ENCODE peak calls at places on chromosome 10, in four cellular contexts. I is GM23338, Z is PC-9, W is GM23248. M is an unnamed sample. For H3F3A, the result is how much of the 10 kb centered on the place peaks cover.

GRCh38 chr10:129760003-129760315 is 204.1 kb downstream of the EBF3 start:
- DNase-seq in W (no peak), Z (no peak), I (no peak), M (no peak)

GRCh38 chr10:76210241-76210640 is 778.8 kb downstream of the LRMDA start:
- DNase-seq in W (peak), I (no peak), Z (no peak), M (peak)

GRCh38 chr10:10791869-10792268 is 225.8 kb upstream of the CELF2 start:
- DNase-seq in I (no peak), W (no peak), Z (no peak), M (no peak)

GRCh38 chr10:84269773-84270172 is 24.9 kb downstream of the RGR start:
- DNase-seq in I (no peak), W (peak), Z (peak), M (peak)

GRCh38 chr10:50415292-50415691 is 164.0 kb upstream of the ASAH2 start:
- DNase-seq in Z (no peak), W (no peak), I (no peak), M (no peak)

GRCh38 chr10:13536674-13537366 is 8.0 kb upstream of the BEND7 start:
- DNase-seq in W (peak), I (peak), Z (no peak), M (peak)

GRCh38 chr10:71818674-71819260 is 32.3 kb downstream of the PSAP start:
- DNase-seq in Z (peak), W (no peak), I (no peak), M (no peak)

GRCh38 chr10:35998036-35998435 is 355.9 kb upstream of the FZD8 start:
- DNase-seq in Z (no peak), I (no peak), W (peak), M (no peak)

GRCh38 chr10:132446661-132447445 is 49.9 kb downstream of the PWWP2B start:
- DNase-seq in I (no peak), W (peak), Z (peak), M (peak)

GRCh38 chr10:4978870-4979269 is 15.7 kb downstream of the AKR1C1 start:
- DNase-seq in W (no peak), I (no peak), Z (no peak), M (no peak)

GRCh38 chr10:75019360-75019759 is 92.1 kb upstream of the SAMD8 start:
- DNase-seq in Z (peak), W (peak), I (no peak), M (peak)

GRCh38 chr10:110150981-110151380 is 56.4 kb upstream of the MXI1 start:
- DNase-seq in Z (no peak), I (no peak), W (no peak), M (no peak)

GRCh38 chr10:42952358-42952757 is 124.5 kb upstream of the RET start:
- DNase-seq in I (peak), W (peak), Z (peak), M (peak)

GRCh38 chr10:62063795-62064472 is 162.4 kb downstream of the ARID5B start:
- DNase-seq in Z (no peak), I (no peak), W (peak), M (no peak)

GRCh38 chr10:12606461-12606860 is 257.1 kb downstream of the CAMK1D start:
- DNase-seq in W (no peak), Z (no peak), I (no peak), M (no peak)

GRCh38 chr10:92965314-92965713 is 95.3 kb upstream of the CYP26C1 start:
- DNase-seq in I (peak), W (peak), Z (peak), M (peak)

DNA sequence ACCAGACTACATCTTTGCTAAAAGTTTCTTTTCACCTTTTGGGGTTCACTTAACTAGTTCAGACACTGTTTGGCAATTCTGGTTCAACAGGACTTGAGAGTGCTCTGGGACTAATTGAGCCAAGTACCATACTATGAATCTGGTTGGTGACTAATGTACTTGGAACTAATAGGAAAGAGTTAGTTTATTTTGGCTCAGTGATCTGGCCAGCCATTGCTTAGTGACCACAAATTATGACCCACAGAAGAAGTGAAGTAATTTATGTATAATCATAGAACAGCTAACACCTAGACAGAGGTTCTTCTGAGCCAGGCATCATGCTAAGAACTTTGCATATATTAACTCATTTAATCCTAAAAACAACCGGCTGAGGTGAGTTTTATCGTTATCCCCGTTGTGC is 126.5 kb upstream of the JCAD start:
- DNase-seq in Z (peak), I (no peak), W (peak), M (peak)
- H3F3A ChIP-seq in Z (under half), I (under half), W (under half), M (under half)

GRCh38 chr10:34628174-34628802 is 186.8 kb downstream of the PARD3 start:
- DNase-seq in Z (no peak), W (no peak), I (no peak), M (no peak)

GRCh38 chr10:34627331-34627730 is 187.8 kb downstream of the PARD3 start:
- DNase-seq in I (no peak), W (no peak), Z (no peak), M (no peak)

GRCh38 chr10:34627741-34628140 is 187.4 kb downstream of the PARD3 start:
- DNase-seq in Z (no peak), W (no peak), I (no peak), M (no peak)

GRCh38 chr10:34626158-34626557 is 188.9 kb downstream of the PARD3 start:
- DNase-seq in I (no peak), W (no peak), Z (no peak), M (no peak)

GRCh38 chr10:34629120-34629519 is 186.0 kb downstream of the PARD3 start:
- DNase-seq in I (no peak), W (no peak), Z (no peak), M (no peak)
- H3F3A ChIP-seq in I (under half), W (under half), Z (under half), M (under half)

GRCh38 chr10:102652170-102652926 is 8.1 kb downstream of the TRIM8 start:
- DNase-seq in I (no peak), Z (no peak), W (no peak), M (no peak)

GRCh38 chr10:102649770-102650654 is 5.7 kb downstream of the TRIM8 start:
- DNase-seq in Z (no peak), W (no peak), I (peak), M (no peak)

GRCh38 chr10:102648889-102649752 is 4.8 kb downstream of the TRIM8 start:
- DNase-seq in W (peak), Z (no peak), I (peak), M (no peak)

GRCh38 chr10:102650655-102651454 is 6.6 kb downstream of the TRIM8 start:
- DNase-seq in Z (no peak), I (no peak), W (no peak), M (no peak)

DNA sequence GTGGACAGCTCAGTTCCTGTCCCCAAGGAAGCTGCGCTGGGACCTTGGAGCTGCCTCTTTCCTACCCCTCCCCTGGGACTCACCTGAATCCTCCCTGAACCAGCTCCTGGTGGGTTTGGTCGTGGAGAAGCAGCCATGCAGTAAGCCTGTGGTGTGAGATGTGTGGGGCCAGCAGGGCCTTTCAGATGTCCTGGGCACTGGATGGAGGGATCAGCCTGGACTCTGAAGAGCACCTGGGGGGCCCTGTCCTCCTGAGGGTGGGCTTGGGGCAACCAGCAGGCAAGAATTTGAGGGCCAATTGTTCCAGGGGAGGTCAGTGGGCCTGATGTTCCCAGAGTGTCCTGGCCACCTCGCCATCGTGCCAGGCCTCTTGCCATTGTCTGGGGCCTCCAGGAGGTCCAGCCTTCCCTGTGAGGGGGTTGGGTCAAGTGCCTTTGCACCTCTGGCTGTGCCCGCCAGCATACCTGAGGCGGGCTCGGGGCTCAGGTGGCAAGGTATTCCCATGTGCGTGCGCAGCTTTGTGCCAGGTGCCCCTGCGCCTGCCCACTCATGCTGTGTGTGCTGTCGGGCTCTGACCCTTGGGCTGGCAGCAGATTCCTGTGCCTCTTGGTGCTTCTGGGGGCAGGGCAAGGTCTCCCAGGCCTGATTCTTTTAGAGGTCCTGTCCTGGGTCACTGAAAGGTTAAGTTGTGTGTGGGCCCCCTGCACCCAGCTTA is 7.3 kb downstream of the TRIM8 start:
- DNase-seq in I (no peak), Z (no peak), W (no peak), M (no peak)
- H3F3A ChIP-seq in I (under half), Z (under half), W (under half), M (under half)

GRCh38 chr10:117544729-117545140 is 2.2 kb downstream of the EMX2 start:
- DNase-seq in I (peak), Z (no peak), W (peak), M (no peak)
- H3F3A ChIP-seq in I (under half), Z (under half), W (under half), M (under half)

GRCh38 chr10:124069341-124069740 is 24.1 kb downstream of the CHST15 start:
- DNase-seq in Z (no peak), I (no peak), W (no peak), M (no peak)
- H3F3A ChIP-seq in Z (under half), I (under half), W (under half), M (under half)

GRCh38 chr10:77901743-77902142 is 24.8 kb downstream of the DLG5 start:
- DNase-seq in I (no peak), W (no peak), Z (no peak), M (no peak)

GRCh38 chr10:77905086-77905735 is 21.3 kb downstream of the DLG5 start:
- DNase-seq in Z (no peak), W (no peak), I (no peak), M (no peak)

GRCh38 chr10:77899690-77900089 is 26.9 kb downstream of the DLG5 start:
- DNase-seq in W (no peak), I (no peak), Z (no peak), M (no peak)

GRCh38 chr10:77904110-77904860 is 22.3 kb downstream of the DLG5 start:
- DNase-seq in Z (no peak), I (no peak), W (no peak), M (no peak)

DNA sequence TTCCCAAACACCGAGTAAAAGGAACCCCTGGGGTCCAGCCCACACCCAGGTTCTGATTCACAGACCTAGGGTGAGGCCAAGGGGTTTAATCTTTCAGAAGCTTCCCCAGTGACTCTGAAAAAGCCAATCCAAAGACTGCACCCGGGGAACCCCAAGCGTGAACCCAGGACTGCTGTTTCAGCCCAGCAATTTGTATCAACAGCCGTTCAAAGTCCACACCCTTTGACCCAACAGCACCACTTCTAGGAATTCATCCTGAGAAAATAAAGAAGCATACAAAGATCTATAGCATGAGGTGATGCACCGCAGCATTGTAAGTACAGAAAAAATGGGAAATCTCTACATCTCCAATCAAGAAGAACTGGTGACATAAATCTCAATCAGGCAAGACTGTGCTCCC is 24.4 kb downstream of the DLG5 start:
- DNase-seq in I (no peak), W (no peak), Z (no peak), M (no peak)
- H3F3A ChIP-seq in I (under half), W (under half), Z (under half), M (under half)

GRCh38 chr10:3362415-3362814 is 189.8 kb upstream of the PITRM1 start:
- DNase-seq in W (no peak), Z (no peak), I (no peak), M (no peak)

GRCh38 chr10:3357729-3358128 is 185.1 kb upstream of the PITRM1 start:
- DNase-seq in Z (no peak), I (no peak), W (no peak), M (no peak)

GRCh38 chr10:3363316-3364070 is 190.9 kb upstream of the PITRM1 start:
- DNase-seq in Z (no peak), W (no peak), I (no peak), M (no peak)

GRCh38 chr10:3364768-3365480 is 192.3 kb upstream of the PITRM1 start:
- DNase-seq in W (no peak), I (no peak), Z (no peak), M (no peak)

GRCh38 chr10:3361640-3362039 is 189.1 kb upstream of the PITRM1 start:
- DNase-seq in I (no peak), Z (no peak), W (no peak), M (no peak)
- H3F3A ChIP-seq in I (under half), Z (under half), W (under half), M (under half)

M was measured in PC-3.